ENCODE peak calls at places on chromosomes 16 and 17, in five cellular contexts. N is cardiac muscle cell, M is dorsolateral prefrontal cortex, E is ascending aorta, I is right lobe of liver. L is an unnamed sample.

GRCh38 chr16:61128545-61129323 is 907.5 kb downstream of the CDH8 start:
- DNase-seq in N (no peak), M (no peak), E (no peak), I (no peak), L (no peak)

GRCh38 chr17:70622382-70623260 is 453.3 kb downstream of the KCNJ2 start:
- DNase-seq in N (peak), M (peak), E (no peak), I (no peak), L (peak)

GRCh38 chr16:83899272-83899897 is 470 bp downstream of the MLYCD start:
- DNase-seq in N (peak), M (no peak), E (no peak), I (peak), L (no peak)

GRCh38 chr16:86823895-86824671 is 245.7 kb downstream of the FOXL1 start:
- DNase-seq in N (peak), M (peak), E (no peak), I (no peak), L (peak)

GRCh38 chr16:49019826-49020401 is 261.7 kb downstream of the CBLN1 start:
- DNase-seq in N (no peak), M (peak), E (no peak), I (no peak), L (no peak)

GRCh38 chr16:15443753-15444152 is 9.4 kb downstream of the BMERB1 start:
- DNase-seq in N (no peak), M (no peak), E (no peak), I (peak), L (no peak)

GRCh38 chr16:71201556-71201955 is 29.0 kb downstream of the HYDIN start:
- DNase-seq in N (no peak), M (no peak), E (no peak), I (no peak), L (no peak)

GRCh38 chr17:29590979-29591736 is 1.7 kb upstream of the GIT1 start:
- DNase-seq in N (peak), M (peak), E (no peak), I (no peak), L (no peak)

GRCh38 chr17:8120520-8121443 is 2.5 kb upstream of the ALOXE3 start:
- DNase-seq in N (peak), M (peak), E (no peak), I (peak), L (no peak)

GRCh38 chr16:23597003-23597756 is 1.1 kb upstream of the NDUFAB1 start:
- DNase-seq in N (peak), M (no peak), E (no peak), I (no peak), L (no peak)

GRCh38 chr16:21626659-21627277 is 25.6 kb downstream of the IGSF6 start:
- DNase-seq in N (peak), M (no peak), E (no peak), I (no peak), L (peak)

GRCh38 chr16:14399397-14400284 is 230.4 kb downstream of the PARN start:
- DNase-seq in N (peak), M (peak), E (peak), I (no peak), L (peak)

GRCh38 chr17:19546289-19547065 is 12.8 kb downstream of the SLC47A1 start:
- DNase-seq in N (no peak), M (no peak), E (no peak), I (peak), L (no peak)

GRCh38 chr17:50218771-50219315 is 17.4 kb upstream of the COL1A1 start:
- DNase-seq in N (peak), M (no peak), E (no peak), I (no peak), L (peak)

GRCh38 chr17:74454197-74455024 is 12.0 kb upstream of the CD300A start:
- DNase-seq in N (peak), M (peak), E (no peak), I (peak), L (no peak)

GRCh38 chr17:17032131-17032692 is 10.0 kb upstream of the MPRIP start:
- DNase-seq in N (peak), M (peak), E (no peak), I (peak), L (peak)

GRCh38 chr17:63552211-63552610 is 1.9 kb downstream of the DCAF7 start:
- DNase-seq in N (peak), M (no peak), E (no peak), I (no peak), L (no peak)

GRCh38 chr17:63549289-63549945 is 860 bp upstream of the DCAF7 start:
- DNase-seq in N (no peak), M (no peak), E (no peak), I (peak), L (no peak)

GRCh38 chr17:63550816-63551639 is 751 bp downstream of the DCAF7 start:
- DNase-seq in N (peak), M (no peak), E (no peak), I (no peak), L (no peak)

GRCh38 chr17:63547083-63547523 is 3.2 kb upstream of the DCAF7 start:
- DNase-seq in N (no peak), M (no peak), E (no peak), I (no peak), L (no peak)

DNA sequence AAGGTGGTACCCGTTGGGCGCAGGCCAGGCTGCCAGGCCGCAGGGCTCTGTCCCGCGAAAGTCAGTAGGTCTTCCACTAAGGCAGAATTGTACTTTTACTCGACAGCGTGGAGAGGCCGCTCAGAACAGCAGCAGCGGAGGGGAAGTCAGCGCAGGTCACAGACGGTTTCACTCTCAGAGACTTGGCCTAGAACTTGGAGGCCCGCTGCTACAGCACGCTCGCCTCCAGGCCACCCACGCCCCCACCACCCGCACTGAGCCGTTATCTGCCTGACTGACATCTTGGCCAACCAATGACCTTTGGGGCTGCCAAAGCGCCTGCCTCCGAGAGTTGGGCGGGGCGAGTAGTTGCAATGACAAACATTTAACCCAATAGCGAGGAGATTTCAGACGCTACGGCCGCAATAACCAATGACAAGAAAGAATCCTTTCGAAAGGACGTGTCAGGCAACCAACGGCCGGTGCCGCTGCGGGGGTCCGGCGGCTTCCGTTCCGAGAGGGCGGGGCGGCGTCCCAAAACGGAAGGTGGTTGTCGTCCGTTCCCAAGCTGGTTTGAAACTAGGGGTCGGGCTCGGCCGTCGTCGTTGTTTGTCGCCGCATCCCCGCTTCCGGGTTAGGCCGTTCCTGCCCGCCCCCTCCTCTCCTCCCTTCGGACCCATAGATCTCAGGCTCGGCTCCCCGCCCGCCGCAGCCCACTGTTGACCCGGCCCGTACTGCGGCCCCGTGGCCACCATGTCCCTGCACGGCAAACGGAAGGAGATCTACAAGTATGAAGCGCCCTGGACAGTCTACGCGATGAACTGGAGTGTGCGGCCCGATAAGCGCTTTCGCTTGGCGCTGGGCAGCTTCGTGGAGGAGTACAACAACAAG is at the start of gene DCAF7:
- DNase-seq in N (peak), M (peak), E (peak), I (peak), L (peak)
- H3K4me3 ChIP-seq in N (peak), M (peak), E (peak), I (peak), L (peak)

DNA sequence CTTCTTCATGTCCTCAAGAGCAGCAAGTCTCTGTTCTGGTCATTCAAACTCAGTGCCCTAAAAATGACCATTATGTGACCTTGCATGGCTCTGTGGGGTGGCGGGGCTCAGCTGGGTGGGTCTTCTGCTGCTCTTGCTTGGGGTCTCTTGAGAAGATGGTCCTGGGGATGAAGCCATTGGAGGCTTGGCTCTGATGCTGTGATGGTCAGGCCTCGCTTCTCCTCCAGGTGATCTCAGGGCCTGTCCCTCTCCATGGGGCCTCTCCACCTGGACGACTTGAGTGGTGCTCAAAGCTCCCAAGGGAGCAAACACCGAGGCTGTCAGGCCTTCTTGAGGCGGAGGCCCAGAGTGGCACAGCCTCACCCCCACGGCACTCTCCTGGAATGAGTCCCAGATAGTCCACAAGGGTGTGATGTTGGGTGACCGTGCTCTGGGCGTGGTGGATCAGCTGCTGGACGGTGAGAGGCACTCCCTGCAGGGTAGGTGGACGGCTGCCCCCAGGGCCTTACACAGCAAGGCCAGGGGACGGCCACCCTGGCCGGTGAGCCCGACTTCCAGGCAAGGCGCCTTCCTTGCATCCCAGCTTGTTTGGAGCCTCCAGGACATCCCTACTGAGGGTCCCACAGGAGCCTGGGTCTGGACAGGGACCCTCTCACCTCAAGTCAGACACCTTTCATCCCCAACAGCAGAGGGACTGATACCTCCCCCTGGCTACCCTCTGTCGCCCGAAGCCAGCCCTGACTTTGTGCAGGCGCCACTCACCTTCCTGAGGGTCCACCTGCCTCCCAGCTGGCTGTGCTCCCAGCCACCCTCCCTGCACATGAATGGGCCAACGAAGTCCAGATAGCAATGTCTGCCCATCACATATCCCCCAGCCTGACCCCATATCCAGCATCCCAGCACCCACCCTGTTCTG is 48.7 kb downstream of the USP22 start:
- DNase-seq in N (no peak), M (no peak), E (no peak), I (no peak), L (no peak)
- TF ChIP-seq CTCF in N (no peak), M (no peak), E (no peak), I (no peak), L (no peak)

GRCh38 chr17:73304971-73305786 is 6.6 kb downstream of the CDC42EP4 start:
- DNase-seq in N (peak), M (peak), E (no peak), I (no peak), L (peak)
- H3K4me3 ChIP-seq in N (no peak), M (peak), E (peak), I (peak), L (peak)

DNA sequence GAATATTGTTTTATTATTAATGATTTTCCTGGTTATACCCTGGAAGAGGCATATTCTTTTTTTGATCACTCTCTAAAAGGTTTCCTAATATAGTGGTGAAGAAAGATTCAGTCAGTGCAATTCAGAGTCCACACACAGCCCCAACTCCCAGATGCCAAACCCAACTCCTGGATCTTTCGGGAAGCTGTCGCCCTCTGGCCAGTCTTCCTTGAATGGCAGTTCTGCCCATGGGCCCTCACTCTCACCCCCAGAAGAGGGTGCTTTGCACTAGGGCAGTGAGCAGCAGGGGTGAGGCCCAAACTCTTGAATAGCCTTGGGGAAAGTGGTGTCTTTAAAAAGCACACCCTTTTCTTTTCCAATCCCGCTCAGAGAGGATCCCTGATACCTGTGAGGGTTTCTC is 11.0 kb downstream of the KRT32 start:
- DNase-seq in N (no peak), M (no peak), E (no peak), I (no peak), L (no peak)
- TF ChIP-seq CTCF in N (peak), M (no peak), E (no peak), I (no peak), L (no peak)

GRCh38 chr16:85175724-85176233 is 63.5 kb upstream of the CIBAR2 start:
- DNase-seq in N (no peak), M (no peak), E (no peak), I (peak), L (no peak)

GRCh38 chr16:85172465-85173071 is 60.3 kb upstream of the CIBAR2 start:
- DNase-seq in N (no peak), M (no peak), E (no peak), I (peak), L (no peak)

GRCh38 chr16:85173077-85173980 is 61.1 kb upstream of the CIBAR2 start:
- DNase-seq in N (peak), M (no peak), E (no peak), I (peak), L (no peak)

GRCh38 chr16:85174871-85175723 is 62.8 kb upstream of the CIBAR2 start:
- DNase-seq in N (peak), M (no peak), E (no peak), I (no peak), L (no peak)

GRCh38 chr16:85173981-85174751 is 61.9 kb upstream of the CIBAR2 start:
- DNase-seq in N (peak), M (no peak), E (no peak), I (peak), L (no peak)
- H3K4me3 ChIP-seq in N (no peak), M (no peak), E (no peak), I (peak), L (peak)

GRCh38 chr17:36183001-36183810 is 6.8 kb upstream of the TBC1D3B start:
- DNase-seq in N (peak), M (peak), E (no peak), I (peak), L (peak)
- TF ChIP-seq CTCF in N (no peak), M (no peak), E (no peak), I (no peak), L (no peak)

DNA sequence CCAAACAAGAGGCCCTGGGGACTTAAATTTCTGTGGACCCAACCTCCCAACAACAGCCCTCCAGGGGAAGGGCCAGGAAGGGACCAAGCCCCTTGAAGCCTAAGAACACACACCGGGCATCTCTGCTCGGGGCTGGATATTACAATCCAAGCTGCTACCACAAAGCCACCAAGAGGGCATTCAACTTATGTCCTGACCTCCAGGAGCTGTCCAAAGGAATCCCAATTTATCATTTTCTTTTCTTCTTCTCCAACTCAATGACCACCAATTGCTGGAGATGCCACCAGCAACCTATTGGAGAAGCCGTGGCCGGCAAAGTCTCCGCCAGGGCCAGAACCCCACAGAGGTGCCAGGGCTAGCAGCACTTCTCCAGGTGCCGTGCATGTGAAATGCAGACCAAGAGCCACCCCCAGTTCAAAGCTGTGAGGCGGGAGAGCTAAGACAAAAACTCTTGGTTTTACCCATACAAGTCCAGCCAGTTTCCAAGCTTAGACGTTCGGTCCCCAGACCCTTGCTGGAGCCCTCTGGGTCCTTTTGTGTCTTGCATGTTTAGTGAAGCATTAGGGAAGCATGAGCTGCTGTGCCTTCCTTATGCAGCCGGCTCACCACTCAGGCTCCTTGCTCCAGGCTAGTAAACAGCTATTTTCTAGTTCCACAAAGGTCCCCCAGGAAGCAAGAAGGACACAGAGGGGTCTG is 3.4 kb downstream of the PITPNA start:
- DNase-seq in N (no peak), M (no peak), E (no peak), I (no peak), L (no peak)
- H3K4me3 ChIP-seq in N (no peak), M (no peak), E (no peak), I (no peak), L (no peak)

DNA sequence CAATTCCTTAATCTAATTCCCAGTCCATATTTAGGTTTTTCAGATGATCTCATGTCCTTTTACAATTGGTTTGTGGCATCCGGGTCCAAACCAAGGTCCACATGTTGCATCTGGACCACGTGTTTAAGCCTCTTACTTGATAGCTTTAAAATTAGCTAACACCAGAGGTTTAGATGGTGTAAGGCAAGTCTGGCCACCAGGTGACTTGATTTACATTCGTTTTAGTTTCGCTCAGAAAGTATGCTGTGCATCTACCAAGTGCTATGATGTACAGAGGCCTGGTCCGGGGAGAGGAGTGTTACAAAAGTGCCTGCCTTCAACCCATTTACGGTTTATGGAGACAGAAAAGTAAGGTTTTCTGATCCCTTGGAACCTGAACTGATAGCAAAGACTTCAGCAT is 878 bp upstream of the DNAJA2 start:
- DNase-seq in N (peak), M (no peak), E (no peak), I (no peak), L (no peak)
- TF ChIP-seq CTCF in N (no peak), M (no peak), E (no peak), I (no peak), L (no peak)

GRCh38 chr17:81393684-81394376 is 1.4 kb upstream of the BAHCC1 start:
- DNase-seq in N (peak), M (peak), E (peak), I (peak), L (peak)

GRCh38 chr17:81395600-81396277 is 482 bp downstream of the BAHCC1 start:
- DNase-seq in N (no peak), M (peak), E (no peak), I (no peak), L (no peak)

GRCh38 chr17:81394831-81395599 is at the start of gene BAHCC1:
- DNase-seq in N (peak), M (peak), E (peak), I (peak), L (peak)

GRCh38 chr17:81392909-81393654 is 2.2 kb upstream of the BAHCC1 start:
- DNase-seq in N (no peak), M (peak), E (no peak), I (no peak), L (no peak)

DNA sequence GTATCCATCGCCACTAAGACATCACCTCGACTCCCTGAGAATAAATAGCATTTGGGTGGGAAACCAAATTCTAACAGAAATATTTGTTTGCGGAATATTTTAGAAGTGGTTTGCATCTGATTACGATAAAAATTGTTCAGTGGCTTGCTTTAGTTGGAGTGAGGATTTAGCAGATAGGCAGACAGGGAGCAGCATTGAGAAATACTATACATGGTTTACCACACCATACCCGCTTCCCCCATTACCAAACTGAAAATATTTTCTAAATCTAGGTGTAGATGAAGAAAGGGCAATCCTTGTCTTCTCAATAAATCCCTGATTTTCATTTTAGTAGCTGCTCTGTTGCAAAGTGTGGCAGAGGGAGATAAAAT is 895 bp upstream of the BAHCC1 start:
- DNase-seq in N (no peak), M (no peak), E (no peak), I (no peak), L (no peak)
- H3K4me3 ChIP-seq in N (peak), M (peak), E (peak), I (peak), L (peak)

L was measured in astrocyte of the cerebellum.